ENCODE peak calls at places on chromosomes 12 and 14, in six cellular contexts. R is effector memory CD4-positive, alpha-beta T cell; N is gastrocnemius medialis; D is dorsolateral prefrontal cortex; A is DND-41; E is prostate gland. M is an unnamed sample.

GRCh38 chr14:93042968-93043940 is 72.5 kb downstream of the ITPK1 start:
- DNase-seq in D (no peak), E (peak), R (no peak), A (no peak), N (peak), M (no peak)

GRCh38 chr12:53726946-53727309 is 324 bp downstream of the CALCOCO1 start:
- DNase-seq in E (no peak), N (peak), R (no peak), D (no peak), A (no peak), M (peak)

GRCh38 chr12:4974217-4974616 is 64.5 kb downstream of the KCNA1 start:
- DNase-seq in R (no peak), N (no peak), E (no peak), A (no peak), D (no peak), M (no peak)

GRCh38 chr12:101924647-101925046 is 47.3 kb downstream of the DRAM1 start:
- DNase-seq in D (no peak), E (no peak), N (no peak), R (no peak), A (no peak), M (no peak)

GRCh38 chr12:84912191-84913142 is at the start of gene SLC6A15:
- DNase-seq in R (no peak), N (no peak), A (no peak), E (no peak), D (peak), M (peak)

GRCh38 chr12:115261691-115262398 is 577.9 kb upstream of the TBX3 start:
- DNase-seq in D (no peak), E (no peak), R (no peak), N (no peak), A (no peak), M (no peak)

GRCh38 chr14:90828642-90829487 is 12.6 kb upstream of the TTC7B start:
- DNase-seq in A (no peak), D (no peak), R (no peak), N (no peak), E (no peak), M (peak)

GRCh38 chr14:27725482-27725881 is 1041.1 kb upstream of the FOXG1 start:
- DNase-seq in D (no peak), N (no peak), R (no peak), A (no peak), E (no peak), M (no peak)

GRCh38 chr14:100564506-100564905 is 22.7 kb downstream of the BEGAIN start:
- DNase-seq in D (no peak), E (no peak), A (no peak), R (no peak), N (no peak), M (no peak)

DNA sequence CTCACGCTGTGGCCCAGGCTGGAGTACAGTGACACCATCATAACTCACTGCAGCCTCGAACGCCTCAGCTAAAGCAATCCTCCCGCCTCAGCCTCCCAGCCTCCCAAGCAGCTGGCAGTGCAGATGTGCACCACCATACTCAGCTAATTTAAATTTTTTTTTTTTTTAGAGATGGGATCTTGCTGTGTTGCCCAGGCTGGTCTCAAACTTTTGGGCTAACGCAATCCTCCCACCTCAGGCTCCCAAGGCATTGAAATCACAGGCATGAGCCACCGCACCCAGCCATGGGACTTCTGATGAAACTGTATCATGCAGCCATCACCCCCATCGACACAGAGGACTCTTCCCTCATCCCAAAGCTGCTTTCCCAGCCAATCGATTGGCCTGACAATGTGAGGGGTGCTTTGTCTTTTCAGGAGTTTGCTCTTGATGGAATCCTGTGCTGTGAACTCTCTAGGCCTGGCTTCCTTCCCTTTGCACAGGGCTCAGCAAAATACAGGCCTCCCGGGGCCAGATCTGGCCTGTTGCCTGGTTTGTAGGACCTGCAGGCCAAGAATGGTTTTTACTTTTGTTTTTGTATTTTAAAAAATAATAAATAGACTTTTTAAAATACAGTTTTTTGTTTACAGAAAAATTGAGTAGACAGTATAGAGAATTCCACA is 59.6 kb upstream of the NCOR2 start:
- DNase-seq in R (no peak), D (no peak), E (no peak), N (peak), A (no peak), M (peak)
- H3K27ac ChIP-seq in R (no peak), D (no peak), E (peak), N (peak), A (no peak), M (no peak)

DNA sequence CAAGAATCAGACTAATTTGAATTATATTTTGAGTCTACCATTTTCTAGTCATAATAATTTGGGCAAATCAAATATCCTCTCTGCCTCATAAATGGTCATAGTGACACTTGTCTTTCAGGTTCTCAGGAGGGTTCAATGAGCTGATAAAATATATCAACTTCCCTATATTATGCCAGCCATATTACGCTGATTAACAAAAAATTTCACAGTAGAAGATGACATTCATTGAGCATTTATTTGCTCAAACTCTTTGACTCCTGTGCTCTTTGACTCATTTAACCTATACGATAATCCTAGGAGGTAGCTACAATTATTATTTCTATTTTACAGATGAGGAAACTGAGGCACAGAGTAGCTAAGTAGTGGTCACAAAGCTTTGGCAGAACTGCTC is 60.0 kb upstream of the CCDC91 start:
- DNase-seq in N (no peak), A (no peak), R (no peak), D (no peak), E (no peak), M (no peak)
- H3K27ac ChIP-seq in N (no peak), A (no peak), R (no peak), D (no peak), E (no peak), M (no peak)

GRCh38 chr14:77761205-77761931 is 412 bp upstream of the SNW1 start:
- DNase-seq in D (no peak), E (no peak), N (peak), R (no peak), A (peak), M (no peak)
- H3K27ac ChIP-seq in D (peak), E (peak), N (peak), R (peak), A (peak), M (peak)

GRCh38 chr12:104750061-104750460 is 208.0 kb downstream of the SLC41A2 start:
- DNase-seq in A (peak), D (no peak), N (no peak), E (no peak), R (no peak), M (no peak)
- H3K27ac ChIP-seq in A (peak), D (no peak), N (no peak), E (no peak), R (no peak), M (no peak)

M was measured in kidney.